ENCODE peak calls at places on chromosomes 1 and 21, in seven cellular contexts. L, R, B, W, P, V and Z are unnamed samples.

GRCh38 chr1:8197493-8198282 is 120.2 kb upstream of the SLC45A1 start:
- DNase-seq in V (peak; percentile 62), W (peak; percentile 64), R (peak; percentile 60), B (no peak), L (no peak), P (peak; percentile 85), Z (no peak)

GRCh38 chr1:22044690-22045420 is 7.7 kb upstream of the CDC42 start:
- DNase-seq in R (no peak), L (no peak), P (peak; percentile 80), V (peak; percentile 19), W (no peak), B (peak; percentile 48), Z (no peak)

GRCh38 chr1:41439234-41439633 is 45.2 kb downstream of the EDN2 start:
- DNase-seq in R (no peak), P (no peak), B (no peak), L (peak; percentile 74), W (no peak), V (no peak), Z (no peak)

GRCh38 chr1:204744102-204744501 is 58.6 kb upstream of the LRRN2 start:
- DNase-seq in W (no peak), L (no peak), P (no peak), V (no peak), B (peak; percentile 29), R (no peak), Z (no peak)

GRCh38 chr1:218735436-218735835 is 390.3 kb downstream of the TGFB2 start:
- DNase-seq in R (no peak), V (no peak), B (no peak), P (peak; percentile 71), L (no peak), W (no peak), Z (no peak)

GRCh38 chr21:32246571-32246970 is 32.3 kb downstream of the MIS18A start:
- DNase-seq in P (no peak), W (no peak), R (no peak), V (no peak), B (no peak), L (no peak), Z (no peak)

GRCh38 chr1:20603473-20604464 is 14.9 kb downstream of the CDA start:
- DNase-seq in R (no peak), V (no peak), P (peak; percentile 94), B (no peak), W (no peak), L (no peak), Z (no peak)

GRCh38 chr1:224565186-224565585 is 50.9 kb upstream of the CNIH3 start:
- DNase-seq in P (peak; percentile 91), W (peak; percentile 83), B (no peak), L (no peak), V (no peak), R (no peak), Z (no peak)

GRCh38 chr1:100955322-100955721 is 59.4 kb downstream of the SLC30A7 start:
- DNase-seq in R (no peak), V (no peak), B (no peak), P (peak; percentile 95), W (no peak), L (no peak), Z (no peak)

GRCh38 chr1:93616221-93616995 is 65.2 kb downstream of the BCAR3 start:
- DNase-seq in W (no peak), L (peak; percentile 45), B (no peak), V (no peak), P (peak; percentile 40), R (peak; percentile 76), Z (no peak)

GRCh38 chr1:26302733-26303405 is 3.6 kb downstream of the UBXN11 start:
- DNase-seq in R (no peak), P (peak; percentile 51), W (peak; percentile 70), B (peak; percentile 29), V (no peak), L (no peak), Z (no peak)

GRCh38 chr1:53524428-53525400 is 65.5 kb downstream of the DMRTB1 start:
- DNase-seq in W (peak; percentile 65), R (no peak), V (no peak), L (peak; percentile 27), B (no peak), P (no peak), Z (no peak)

GRCh38 chr1:1247341-1247913 is 905 bp upstream of the C1QTNF12 start:
- DNase-seq in B (no peak), R (no peak), V (no peak), L (no peak), W (no peak), P (no peak), Z (no peak)

GRCh38 chr1:41918450-41919043 is at the start of gene HIVEP3:
- DNase-seq in R (no peak), B (peak; percentile 59), W (no peak), L (peak; percentile 66), V (no peak), P (peak; percentile 25), Z (no peak)